ENCODE peak calls at places on chromosomes 12 and 14, in nine cellular contexts. D, A, J, Y, G, S, T, M and P are unnamed samples.

GRCh38 chr14:68794130-68794855 is 1.4 kb upstream of the ZFP36L1 start:
- DNase-seq in D (peak; percentile 96), T (peak; percentile 90), J (peak; percentile 95), G (peak; percentile 90), A (peak; percentile 86), M (peak; percentile 95), S (peak; percentile 95), Y (peak; percentile 86), P (peak; percentile 54)

GRCh38 chr14:65160091-65160490 is 57.8 kb upstream of the MAX start:
- DNase-seq in A (no peak), M (no peak), D (no peak), Y (no peak), G (no peak), J (no peak), S (no peak), T (no peak), P (no peak)

GRCh38 chr12:113882690-113883089 is 83.4 kb downstream of the RBM19 start:
- DNase-seq in Y (no peak), T (no peak), D (no peak), M (no peak), A (no peak), J (no peak), S (no peak), G (no peak), P (no peak)

GRCh38 chr12:92628476-92628875 is 74.3 kb upstream of the PLEKHG7 start:
- DNase-seq in M (no peak), Y (no peak), A (no peak), G (no peak), D (no peak), T (no peak), S (no peak), J (no peak), P (no peak)

GRCh38 chr14:100552524-100553125 is 34.6 kb downstream of the BEGAIN start:
- DNase-seq in D (no peak), S (no peak), T (no peak), Y (no peak), J (no peak), G (no peak), M (no peak), A (no peak), P (no peak)

GRCh38 chr12:63151061-63151897 is at the start of gene AVPR1A:
- DNase-seq in M (peak; percentile 40), G (no peak), D (peak; percentile 69), S (peak; percentile 31), J (peak; percentile 43), A (peak; percentile 6), Y (peak; percentile 15), T (no peak), P (no peak)

GRCh38 chr12:109635717-109636116 is 62.1 kb downstream of the MVK start:
- DNase-seq in A (no peak), J (no peak), T (no peak), Y (no peak), D (no peak), S (no peak), G (no peak), M (no peak), P (no peak)

GRCh38 chr14:105617201-105617777 is 90.9 kb downstream of the TMEM121 start:
- DNase-seq in M (no peak), D (peak; percentile 71), J (no peak), G (peak; percentile 78), T (no peak), A (no peak), S (no peak), Y (no peak), P (no peak)

GRCh38 chr12:93860659-93861373 is 183.6 kb downstream of the CRADD start:
- DNase-seq in A (no peak), J (no peak), T (no peak), M (no peak), S (no peak), G (no peak), D (no peak), Y (no peak), P (no peak)

GRCh38 chr14:50083467-50084337 is 32.7 kb downstream of the VCPKMT start:
- DNase-seq in Y (no peak), G (peak; percentile 42), S (no peak), J (no peak), A (no peak), M (no peak), D (no peak), T (no peak), P (no peak)

GRCh38 chr14:62689741-62690140 is 355.5 kb downstream of the KCNH5 start:
- DNase-seq in A (peak; percentile 55), M (no peak), D (no peak), Y (no peak), S (no peak), G (no peak), J (no peak), T (no peak), P (no peak)

GRCh38 chr12:90280564-90281058 is 572.0 kb upstream of the ATP2B1 start:
- DNase-seq in D (no peak), J (no peak), S (no peak), A (no peak), M (no peak), T (no peak), G (no peak), Y (peak; percentile 27), P (no peak)

GRCh38 chr14:34081576-34082136 is 130.8 kb upstream of the EGLN3 start:
- DNase-seq in D (no peak), S (no peak), G (no peak), J (no peak), A (peak; percentile 59), Y (peak; percentile 75), M (no peak), T (no peak), P (peak; percentile 53)

GRCh38 chr12:57095440-57095839 is 6.5 kb downstream of the NAB2 start:
- DNase-seq in S (no peak), M (no peak), D (peak; percentile 46), T (no peak), G (peak; percentile 77), Y (no peak), J (no peak), A (no peak), P (peak; percentile 27)

GRCh38 chr12:47817272-47818006 is 2.3 kb downstream of the HDAC7 start:
- DNase-seq in G (peak; percentile 87), S (no peak), A (no peak), Y (no peak), D (peak; percentile 69), T (no peak), M (peak; percentile 62), J (peak; percentile 43), P (peak; percentile 27)
- H3K4me1 ChIP-seq in G (peaks cover 68% of the 10 kb centered on the region), S (peaks cover 9% of the 10 kb centered on the region), A (peaks cover 71% of the 10 kb centered on the region), Y (peaks cover 25% of the 10 kb centered on the region), D (peaks cover 6% of the 10 kb centered on the region), T (peaks cover 51% of the 10 kb centered on the region), M (peaks cover 46% of the 10 kb centered on the region), J (peaks cover 45% of the 10 kb centered on the region), P (peaks cover 51% of the 10 kb centered on the region)

DNA sequence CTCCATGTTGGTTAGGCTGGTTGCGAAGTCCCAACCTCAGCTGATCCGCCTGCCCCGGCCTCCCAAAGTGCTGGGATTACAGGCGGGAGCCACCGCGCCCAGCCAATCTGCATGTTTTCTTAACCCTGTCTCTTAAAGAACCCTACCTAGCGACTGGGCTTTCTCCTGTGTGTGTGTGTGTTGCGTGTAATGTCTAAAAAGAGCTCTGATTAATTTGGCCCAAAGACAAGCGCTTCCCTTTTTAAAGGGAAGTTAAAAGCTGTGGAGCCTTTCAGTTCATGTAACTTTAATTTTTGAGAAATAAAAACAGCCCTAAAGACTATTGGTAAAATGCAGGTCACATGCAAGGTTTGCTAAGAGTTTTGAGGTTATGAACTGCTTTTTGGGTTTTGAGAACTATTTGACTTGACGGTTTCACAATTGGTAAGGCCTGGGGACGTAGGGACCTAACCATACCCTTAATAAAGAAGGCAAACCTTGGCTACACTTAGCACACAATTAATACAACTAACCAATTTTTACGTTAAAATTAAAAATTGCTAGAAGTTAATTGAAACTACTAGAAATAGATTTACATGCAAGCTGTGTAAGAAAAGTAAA is 103.2 kb downstream of the KCNMB4 start:
- DNase-seq in J (no peak), D (no peak), A (no peak), G (peak; percentile 6), T (no peak), M (no peak), Y (no peak), S (no peak), P (no peak)
- H3K27ac ChIP-seq in J (no peak overlapping the region), D (no peak overlapping the region), A (no peak overlapping the region), G (no peak overlapping the region), T (no peak overlapping the region), M (no peak overlapping the region), Y (no peak overlapping the region), S (no peak overlapping the region), P (no peak overlapping the region)

GRCh38 chr12:122018457-122018856 is 3.2 kb upstream of the BCL7A start:
- DNase-seq in M (no peak), D (no peak), G (peak; percentile 27), T (no peak), S (no peak), Y (no peak), J (no peak), A (no peak), P (no peak)

GRCh38 chr12:122020795-122021192 is 890 bp upstream of the BCL7A start:
- DNase-seq in G (peak; percentile 82), T (no peak), M (no peak), A (no peak), S (no peak), Y (no peak), D (no peak), J (no peak), P (no peak)

GRCh38 chr12:122021193-122021821 is 377 bp upstream of the BCL7A start:
- DNase-seq in T (no peak), Y (no peak), J (peak; percentile 65), M (peak; percentile 74), D (peak; percentile 80), S (no peak), G (peak; percentile 93), A (no peak), P (no peak)

GRCh38 chr12:122021822-122022392 is at the start of gene BCL7A:
- DNase-seq in G (peak; percentile 98), T (peak; percentile 63), D (peak; percentile 86), M (peak; percentile 92), S (peak; percentile 56), A (peak; percentile 85), J (peak; percentile 85), Y (peak; percentile 63), P (peak; percentile 59)

DNA sequence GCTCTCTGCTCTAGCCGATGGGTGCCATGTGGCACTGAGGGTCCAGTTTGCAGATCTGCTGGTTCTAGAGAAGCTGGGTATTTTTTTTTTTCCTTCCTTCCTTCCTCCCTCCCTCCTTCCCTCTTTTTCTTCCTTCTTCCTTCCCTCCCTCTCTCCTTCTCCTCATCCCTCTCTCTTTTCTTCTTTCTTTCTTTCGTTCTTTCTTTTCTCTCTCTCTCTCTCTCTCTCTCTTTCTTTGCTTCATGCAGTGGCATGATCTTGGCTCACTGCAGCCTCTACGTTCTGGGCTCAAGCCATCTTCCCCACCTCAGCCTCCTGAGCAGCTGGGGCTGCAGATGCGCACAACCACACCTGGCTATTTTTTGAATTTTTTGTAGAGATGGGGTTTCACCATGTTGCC is 2.7 kb upstream of the BCL7A start:
- DNase-seq in T (no peak), J (no peak), A (no peak), D (no peak), Y (no peak), M (no peak), G (no peak), S (no peak), P (no peak)
- H3K4me1 ChIP-seq in T (peaks cover 5% of the 10 kb centered on the region), J (peaks cover 11% of the 10 kb centered on the region), A (peaks cover 11% of the 10 kb centered on the region), D (peaks cover 1% of the 10 kb centered on the region), Y (no peaks in the 10 kb centered on the region), M (peaks cover 2% of the 10 kb centered on the region), G (peaks cover 14% of the 10 kb centered on the region), S (no peaks in the 10 kb centered on the region), P (no peaks in the 10 kb centered on the region)

DNA sequence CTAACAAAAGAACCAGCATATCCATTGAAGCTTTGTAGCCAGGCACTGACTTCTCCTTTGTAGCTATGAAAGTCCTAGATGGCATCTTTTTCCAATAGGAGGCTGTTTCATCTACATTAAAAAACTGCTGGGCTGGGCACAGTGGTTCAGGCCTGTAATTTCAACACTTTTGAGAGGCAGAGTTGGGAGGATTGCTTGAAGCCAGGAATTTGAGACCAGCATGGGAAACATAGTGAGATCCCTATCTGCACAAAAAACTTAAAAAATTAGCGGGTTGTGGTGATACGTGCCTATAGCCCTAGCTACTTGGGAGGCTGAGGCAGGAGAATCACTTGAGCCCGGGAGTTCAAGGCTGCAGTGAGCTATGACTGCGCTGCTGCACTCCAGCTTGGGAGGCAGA is 167.7 kb downstream of the CALM1 start:
- DNase-seq in S (no peak), D (peak; percentile 6), J (no peak), G (no peak), A (no peak), Y (no peak), T (no peak), M (no peak), P (no peak)
- H3K27ac ChIP-seq in S (no peak overlapping the region), D (no peak overlapping the region), J (no peak overlapping the region), G (no peak overlapping the region), A (no peak overlapping the region), Y (no peak overlapping the region), T (no peak overlapping the region), M (no peak overlapping the region), P (no peak overlapping the region)